ENCODE peak calls at places on chromosomes 3 and 15, in four cellular contexts. I is lower leg skin, S is activated B cell treated with CpG ODN at 0.5 μM for 24 hours, C is tibial artery. A is an unnamed sample.

GRCh38 chr15:77024273-77025065 is 29.5 kb downstream of the PSTPIP1 start:
- DNase-seq in I (peak; percentile 74), S (peak; percentile 69), C (peak; percentile 48), A (peak; percentile 86)

GRCh38 chr15:67077641-67078215 is 12.3 kb downstream of the SMAD3 start:
- DNase-seq in I (no peak), S (no peak), C (no peak), A (no peak)

GRCh38 chr3:112471926-112472325 is 27.3 kb downstream of the BTLA start:
- DNase-seq in I (no peak), S (no peak), C (no peak), A (no peak)

GRCh38 chr3:168801792-168802191 is 706.1 kb upstream of the GOLIM4 start:
- DNase-seq in I (no peak), S (no peak), C (no peak), A (no peak)

GRCh38 chr3:21920431-21920830 is 169.4 kb upstream of the ZNF385D start:
- DNase-seq in I (no peak), S (no peak), C (no peak), A (no peak)

GRCh38 chr15:52481915-52482314 is 46.8 kb downstream of the MYO5A start:
- DNase-seq in I (no peak), S (no peak), C (no peak), A (no peak)

GRCh38 chr3:105448338-105448982 is 81.8 kb downstream of the ALCAM start:
- DNase-seq in I (peak; percentile 49), S (no peak), C (no peak), A (no peak)

GRCh38 chr3:184907941-184908649 is 96.1 kb downstream of the VPS8 start:
- DNase-seq in I (no peak), S (no peak), C (no peak), A (no peak)

GRCh38 chr3:188255190-188255589 is 101.2 kb downstream of the LPP start:
- DNase-seq in I (no peak), S (no peak), C (no peak), A (no peak)

GRCh38 chr15:79430901-79431635 is 1.1 kb upstream of the MINAR1 start:
- DNase-seq in I (no peak), S (no peak), C (no peak), A (no peak)

GRCh38 chr15:49589030-49589429 is 31.6 kb downstream of the FAM227B start:
- DNase-seq in I (no peak), S (no peak), C (no peak), A (no peak)

GRCh38 chr15:91424001-91424400 is 323.9 kb downstream of the SV2B start:
- DNase-seq in I (no peak), S (no peak), C (no peak), A (no peak)

GRCh38 chr15:93779341-93779740 is 452.0 kb upstream of the MCTP2 start:
- DNase-seq in I (no peak), S (no peak), C (no peak), A (no peak)

DNA sequence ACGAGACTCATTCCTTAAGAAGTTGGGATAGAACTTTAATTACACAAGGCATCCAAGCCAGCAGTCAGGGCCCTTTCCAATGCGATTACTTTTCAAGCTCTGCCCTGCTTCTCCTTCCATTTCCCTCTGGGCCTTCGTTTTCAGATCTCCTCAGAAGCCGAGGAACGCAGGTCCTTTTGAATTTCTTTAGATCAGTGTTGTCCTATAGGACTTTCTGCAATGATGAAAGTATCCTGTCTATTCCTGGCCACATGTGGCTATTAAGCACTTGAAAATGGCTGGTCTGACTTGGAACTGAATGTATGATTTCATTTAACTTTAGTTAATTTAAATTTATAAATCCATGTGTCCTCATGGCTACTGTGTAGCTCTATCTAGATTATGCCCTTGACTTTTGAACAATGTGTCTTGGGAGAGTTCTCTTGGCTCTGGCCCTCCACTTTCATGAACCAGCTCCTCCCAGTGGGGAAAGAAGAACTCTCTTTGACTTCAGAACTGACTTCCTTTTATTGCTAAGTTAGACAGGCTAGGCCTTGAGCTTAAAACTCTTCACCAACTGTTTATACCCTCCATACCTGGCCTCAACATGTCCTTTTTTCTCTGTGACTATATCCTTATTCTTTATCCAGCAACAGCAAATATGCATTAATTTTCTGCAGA is 22.7 kb downstream of the TGFBR2 start:
- DNase-seq in I (no peak), S (no peak), C (no peak), A (no peak)
- TF ChIP-seq CTCF in I (no peak), S (no peak), C (no peak), A (no peak)

DNA sequence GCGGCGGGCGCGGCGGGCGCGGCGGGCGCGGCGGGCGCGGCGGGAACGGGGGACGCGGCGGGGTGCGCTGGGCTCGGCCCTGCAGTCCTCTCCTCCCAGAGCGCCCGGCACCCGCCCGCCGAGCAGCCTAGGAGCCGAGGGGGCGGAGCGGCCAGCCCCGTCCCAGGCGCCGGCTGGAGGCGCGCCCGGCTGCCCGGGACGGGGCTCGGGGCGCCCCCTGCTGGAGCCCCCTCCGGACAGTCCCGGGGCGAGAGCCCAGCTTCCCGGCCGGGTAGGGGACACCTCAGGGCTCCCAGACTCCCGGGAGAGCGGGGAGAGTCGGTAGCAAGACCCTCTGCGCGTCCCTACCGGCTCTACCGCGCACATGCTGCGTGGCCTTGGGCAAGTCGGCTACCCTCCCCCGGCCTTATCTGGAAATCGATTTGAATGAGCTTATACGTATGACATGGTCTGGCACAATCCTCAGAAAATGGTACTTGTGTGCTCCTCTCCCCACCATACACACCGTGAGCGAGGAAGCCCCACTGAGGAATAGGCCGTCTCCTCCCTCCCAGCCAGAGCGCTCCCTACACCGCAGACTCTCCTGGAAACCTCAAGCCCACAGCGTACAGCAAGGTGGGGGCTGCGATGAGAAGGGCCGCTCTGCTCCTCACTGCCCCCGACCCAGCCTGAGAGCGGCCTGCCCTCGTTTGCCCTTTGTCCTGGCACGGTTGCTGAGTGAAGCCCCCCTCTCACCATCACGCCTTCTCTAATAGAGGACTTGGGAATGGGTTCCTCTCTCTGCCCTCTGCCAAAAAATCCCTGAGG is at the start of gene DAPK2:
- DNase-seq in I (peak; percentile 88), S (peak; percentile 69), C (peak; percentile 52), A (peak; percentile 77)
- TF ChIP-seq CTCF in I (peak; percentile 28), S (no peak), C (peak; percentile 74), A (peak; percentile 86)

GRCh38 chr3:20130122-20130521 is 55.9 kb downstream of the SGO1 start:
- DNase-seq in I (no peak), S (no peak), C (no peak), A (no peak)
- TF ChIP-seq CTCF in I (no peak), S (no peak), C (no peak), A (no peak)

DNA sequence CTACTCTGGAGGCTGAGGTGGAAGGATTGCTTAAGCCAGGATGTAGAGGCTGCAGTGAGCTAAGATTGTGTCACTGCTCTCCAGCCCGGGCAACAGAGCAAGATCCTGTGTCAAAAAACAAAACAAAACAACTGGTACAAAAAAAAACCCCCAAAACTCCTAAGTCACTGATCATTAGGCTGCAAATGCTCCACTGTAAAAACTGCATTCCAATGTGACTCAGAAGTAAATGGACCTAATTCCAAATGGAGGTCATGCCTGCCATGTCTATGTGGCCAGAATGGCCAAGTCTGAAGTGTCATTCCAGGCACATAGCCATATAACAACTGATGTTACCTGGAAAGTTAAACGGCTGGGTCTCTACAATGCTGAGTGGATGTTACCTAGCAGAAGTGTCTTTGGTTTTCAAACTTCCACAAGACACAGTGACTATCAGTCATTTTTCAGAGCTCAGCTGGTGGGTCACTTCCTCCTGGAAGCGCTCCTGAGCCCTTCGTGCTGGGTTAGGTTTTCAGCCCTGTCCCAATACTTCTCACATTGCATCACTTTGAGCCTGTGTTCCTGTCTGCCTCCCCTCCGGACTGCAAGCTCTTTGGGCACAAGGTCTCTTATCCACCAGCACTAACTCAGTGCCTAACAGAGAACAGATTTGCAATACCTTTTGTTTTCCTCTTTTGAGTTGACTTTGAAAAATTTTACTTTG is 10.6 kb downstream of the FSTL1 start:
- DNase-seq in I (peak; percentile 68), S (no peak), C (no peak), A (no peak)
- TF ChIP-seq CTCF in I (no peak), S (no peak), C (no peak), A (no peak)

DNA sequence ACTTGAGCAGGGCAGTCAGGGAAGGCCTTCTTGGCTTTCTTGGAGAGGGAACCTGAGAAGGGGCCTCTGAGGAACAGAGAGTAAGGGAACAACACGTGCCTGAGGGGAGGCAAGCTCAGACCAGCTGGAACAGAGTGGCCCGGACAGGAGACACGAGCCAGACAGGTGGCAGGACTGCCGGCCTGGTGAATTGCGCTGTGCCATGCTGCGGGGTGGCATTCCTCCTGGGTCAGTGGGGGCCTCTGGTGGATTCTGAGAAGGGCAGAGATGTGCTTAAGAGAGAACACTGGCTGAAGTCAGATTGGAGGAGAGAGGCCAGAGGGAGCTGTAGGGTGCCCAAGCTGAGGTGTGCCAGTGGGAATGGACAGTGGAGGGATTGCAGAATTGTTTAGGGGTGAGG is 4.9 kb downstream of the CHAC1 start:
- DNase-seq in I (no peak), S (no peak), C (no peak), A (no peak)
- TF ChIP-seq CTCF in I (no peak), S (no peak), C (no peak), A (no peak)

GRCh38 chr3:141519587-141519986 is 32.8 kb downstream of the RASA2 start:
- DNase-seq in I (no peak), S (no peak), C (no peak), A (no peak)

GRCh38 chr3:141524988-141525387 is 38.2 kb downstream of the RASA2 start:
- DNase-seq in I (no peak), S (no peak), C (no peak), A (no peak)

GRCh38 chr3:141523615-141524375 is 37.0 kb downstream of the RASA2 start:
- DNase-seq in I (no peak), S (no peak), C (no peak), A (no peak)

GRCh38 chr3:141525813-141526212 is 39.0 kb downstream of the RASA2 start:
- DNase-seq in I (no peak), S (no peak), C (no peak), A (no peak)

DNA sequence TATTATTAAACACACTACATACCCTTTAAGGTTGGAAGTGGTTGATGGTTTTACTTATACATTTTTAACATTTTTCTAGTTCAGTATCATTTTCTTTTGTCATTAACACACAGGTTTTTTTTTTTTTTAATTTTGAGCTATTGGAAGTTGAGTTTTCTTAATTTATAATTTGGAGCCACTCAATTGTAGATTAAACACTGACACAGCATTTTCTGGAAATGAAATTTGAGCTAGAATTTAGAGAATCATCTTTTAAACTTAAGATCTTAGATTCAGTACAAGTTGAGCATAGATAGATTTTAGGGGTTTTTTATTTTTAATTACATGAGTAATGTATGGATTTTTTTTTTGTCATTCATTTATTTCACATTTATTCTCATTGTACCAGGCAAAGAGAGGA is 35.0 kb downstream of the RASA2 start:
- DNase-seq in I (no peak), S (no peak), C (no peak), A (no peak)
- TF ChIP-seq CTCF in I (no peak), S (no peak), C (no peak), A (no peak)

A was measured in type B pancreatic cell.